ENCODE peak calls at places on chromosomes 4 and X, in eight cellular contexts. One of them, this sample, is unnamed. For H3K36me3, the result is how much of the 10 kb centered on the place peaks cover.

GRCh38 chr4:109947918-109948317 is 35.2 kb downstream of the EGF start:
- ATAC-seq in HepG2: no peak
- ATAC-seq in heart right ventricle: no peak
- ATAC-seq in lower lobe of right lung: no peak
- ATAC-seq in psoas muscle: no peak
- ATAC-seq in CD8-positive, alpha-beta T cell: no peak
- ATAC-seq in heart left ventricle: no peak
- ATAC-seq in pancreas: no peak
- ATAC-seq in this sample: no peak

GRCh38 chrX:120450163-120450562 is 18.9 kb downstream of the LAMP2 start:
- ATAC-seq in HepG2: no peak
- ATAC-seq in heart right ventricle: no peak
- ATAC-seq in lower lobe of right lung: no peak
- ATAC-seq in psoas muscle: peak
- ATAC-seq in CD8-positive, alpha-beta T cell: no peak
- ATAC-seq in heart left ventricle: no peak
- ATAC-seq in pancreas: no peak
- ATAC-seq in this sample: no peak

GRCh38 chrX:17859609-17860178 is 1.4 kb downstream of the RAI2 start:
- ATAC-seq in HepG2: no peak
- ATAC-seq in heart right ventricle: peak
- ATAC-seq in lower lobe of right lung: peak
- ATAC-seq in psoas muscle: no peak
- ATAC-seq in CD8-positive, alpha-beta T cell: peak
- ATAC-seq in heart left ventricle: peak
- ATAC-seq in pancreas: peak
- ATAC-seq in this sample: no peak

GRCh38 chr4:10092481-10093272 is 23.9 kb downstream of the WDR1 start:
- ATAC-seq in HepG2: no peak
- ATAC-seq in heart right ventricle: peak
- ATAC-seq in lower lobe of right lung: peak
- ATAC-seq in psoas muscle: peak
- ATAC-seq in CD8-positive, alpha-beta T cell: no peak
- ATAC-seq in heart left ventricle: peak
- ATAC-seq in pancreas: no peak
- ATAC-seq in this sample: no peak

GRCh38 chr4:123832173-123833026 is 435.8 kb downstream of the SPRY1 start:
- ATAC-seq in HepG2: no peak
- ATAC-seq in heart right ventricle: peak
- ATAC-seq in lower lobe of right lung: peak
- ATAC-seq in psoas muscle: peak
- ATAC-seq in CD8-positive, alpha-beta T cell: no peak
- ATAC-seq in heart left ventricle: peak
- ATAC-seq in pancreas: no peak
- ATAC-seq in this sample: peak

GRCh38 chr4:80948995-80949394 is 81.5 kb upstream of the BMP3 start:
- ATAC-seq in HepG2: no peak
- ATAC-seq in heart right ventricle: no peak
- ATAC-seq in lower lobe of right lung: no peak
- ATAC-seq in psoas muscle: no peak
- ATAC-seq in CD8-positive, alpha-beta T cell: no peak
- ATAC-seq in heart left ventricle: no peak
- ATAC-seq in pancreas: no peak
- ATAC-seq in this sample: no peak

GRCh38 chr4:15928883-15929282 is 9.7 kb downstream of the FGFBP1 start:
- ATAC-seq in HepG2: no peak
- ATAC-seq in heart right ventricle: no peak
- ATAC-seq in lower lobe of right lung: no peak
- ATAC-seq in psoas muscle: no peak
- ATAC-seq in CD8-positive, alpha-beta T cell: no peak
- ATAC-seq in heart left ventricle: no peak
- ATAC-seq in pancreas: no peak
- ATAC-seq in this sample: no peak

GRCh38 chr4:170089274-170089742 is 448 bp downstream of the AADAT start:
- ATAC-seq in HepG2: peak
- ATAC-seq in heart right ventricle: peak
- ATAC-seq in lower lobe of right lung: peak
- ATAC-seq in psoas muscle: peak
- ATAC-seq in CD8-positive, alpha-beta T cell: no peak
- ATAC-seq in heart left ventricle: peak
- ATAC-seq in pancreas: peak
- ATAC-seq in this sample: peak

GRCh38 chr4:138205531-138206233 is 36.5 kb downstream of the SLC7A11 start:
- ATAC-seq in HepG2: no peak
- ATAC-seq in heart right ventricle: no peak
- ATAC-seq in lower lobe of right lung: no peak
- ATAC-seq in psoas muscle: no peak
- ATAC-seq in CD8-positive, alpha-beta T cell: no peak
- ATAC-seq in heart left ventricle: no peak
- ATAC-seq in pancreas: no peak
- ATAC-seq in this sample: no peak
- H3K36me3 ChIP-seq in HepG2: under half
- H3K36me3 ChIP-seq in heart right ventricle: under half
- H3K36me3 ChIP-seq in lower lobe of right lung: under half
- H3K36me3 ChIP-seq in psoas muscle: under half
- H3K36me3 ChIP-seq in CD8-positive, alpha-beta T cell: under half
- H3K36me3 ChIP-seq in heart left ventricle: under half
- H3K36me3 ChIP-seq in pancreas: under half
- H3K36me3 ChIP-seq in this sample: under half

DNA sequence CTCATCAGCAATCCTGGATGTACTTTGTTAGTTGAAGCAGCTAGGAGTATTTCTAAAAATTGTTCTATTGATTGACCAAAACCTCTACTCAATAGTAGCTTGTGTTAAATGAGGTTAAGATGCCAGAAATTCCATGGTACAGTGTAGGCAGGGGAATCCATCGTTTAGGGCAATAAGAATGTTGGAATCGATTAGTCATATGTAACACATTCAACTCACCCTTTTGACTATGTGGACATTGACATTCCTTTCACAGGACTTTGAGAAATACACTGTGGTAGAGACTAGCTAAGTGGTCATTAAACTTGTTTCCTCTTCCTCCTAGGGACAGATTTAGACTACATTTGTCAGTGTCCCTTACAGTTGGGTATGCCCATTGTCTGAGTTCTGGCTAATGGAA is 40.2 kb downstream of the KDM5C start:
- ATAC-seq in HepG2: no peak
- ATAC-seq in heart right ventricle: no peak
- ATAC-seq in lower lobe of right lung: no peak
- ATAC-seq in psoas muscle: no peak
- ATAC-seq in CD8-positive, alpha-beta T cell: no peak
- ATAC-seq in heart left ventricle: no peak
- ATAC-seq in pancreas: no peak
- ATAC-seq in this sample: no peak
- H3K27ac ChIP-seq in HepG2: no peak
- H3K27ac ChIP-seq in heart right ventricle: no peak
- H3K27ac ChIP-seq in lower lobe of right lung: no peak
- H3K27ac ChIP-seq in psoas muscle: no peak
- H3K27ac ChIP-seq in CD8-positive, alpha-beta T cell: no peak
- H3K27ac ChIP-seq in heart left ventricle: no peak
- H3K27ac ChIP-seq in pancreas: no peak
- H3K27ac ChIP-seq in this sample: no peak

GRCh38 chr4:169010125-169011023 is at the start of gene CBR4:
- ATAC-seq in HepG2: peak
- ATAC-seq in heart right ventricle: peak
- ATAC-seq in lower lobe of right lung: peak
- ATAC-seq in psoas muscle: peak
- ATAC-seq in CD8-positive, alpha-beta T cell: peak
- ATAC-seq in heart left ventricle: peak
- ATAC-seq in pancreas: peak
- ATAC-seq in this sample: peak

GRCh38 chr4:169008478-169008877 is 1.6 kb downstream of the CBR4 start:
- ATAC-seq in HepG2: no peak
- ATAC-seq in heart right ventricle: no peak
- ATAC-seq in lower lobe of right lung: no peak
- ATAC-seq in psoas muscle: no peak
- ATAC-seq in CD8-positive, alpha-beta T cell: no peak
- ATAC-seq in heart left ventricle: no peak
- ATAC-seq in pancreas: no peak
- ATAC-seq in this sample: no peak

GRCh38 chr4:169012049-169012448 is 2.0 kb upstream of the CBR4 start:
- ATAC-seq in HepG2: no peak
- ATAC-seq in heart right ventricle: no peak
- ATAC-seq in lower lobe of right lung: no peak
- ATAC-seq in psoas muscle: no peak
- ATAC-seq in CD8-positive, alpha-beta T cell: no peak
- ATAC-seq in heart left ventricle: no peak
- ATAC-seq in pancreas: no peak
- ATAC-seq in this sample: no peak

GRCh38 chr4:169013396-169013795 is 3.3 kb upstream of the CBR4 start:
- ATAC-seq in HepG2: no peak
- ATAC-seq in heart right ventricle: no peak
- ATAC-seq in lower lobe of right lung: no peak
- ATAC-seq in psoas muscle: no peak
- ATAC-seq in CD8-positive, alpha-beta T cell: no peak
- ATAC-seq in heart left ventricle: no peak
- ATAC-seq in pancreas: no peak
- ATAC-seq in this sample: no peak

GRCh38 chr4:169009281-169010124 is 552 bp downstream of the CBR4 start:
- ATAC-seq in HepG2: peak
- ATAC-seq in heart right ventricle: peak
- ATAC-seq in lower lobe of right lung: peak
- ATAC-seq in psoas muscle: peak
- ATAC-seq in CD8-positive, alpha-beta T cell: peak
- ATAC-seq in heart left ventricle: peak
- ATAC-seq in pancreas: peak
- ATAC-seq in this sample: peak
- TF ChIP-seq CTCF in HepG2: peak
- TF ChIP-seq CTCF in heart right ventricle: peak
- TF ChIP-seq CTCF in lower lobe of right lung: no peak
- TF ChIP-seq CTCF in psoas muscle: no peak
- TF ChIP-seq CTCF in CD8-positive, alpha-beta T cell: peak
- TF ChIP-seq CTCF in heart left ventricle: no peak
- TF ChIP-seq CTCF in pancreas: no peak
- TF ChIP-seq CTCF in this sample: peak

GRCh38 chrX:1388651-1389050 is 3.3 kb downstream of the SLC25A6 start:
- ATAC-seq in HepG2: no peak
- ATAC-seq in heart right ventricle: no peak
- ATAC-seq in lower lobe of right lung: no peak
- ATAC-seq in psoas muscle: no peak
- ATAC-seq in CD8-positive, alpha-beta T cell: no peak
- ATAC-seq in heart left ventricle: no peak
- ATAC-seq in pancreas: no peak
- ATAC-seq in this sample: no peak
- H3K36me3 ChIP-seq in HepG2: under half
- H3K36me3 ChIP-seq in heart right ventricle: half or more
- H3K36me3 ChIP-seq in lower lobe of right lung: half or more
- H3K36me3 ChIP-seq in psoas muscle: under half
- H3K36me3 ChIP-seq in CD8-positive, alpha-beta T cell: half or more
- H3K36me3 ChIP-seq in heart left ventricle: under half
- H3K36me3 ChIP-seq in pancreas: under half
- H3K36me3 ChIP-seq in this sample: half or more

GRCh38 chr4:86482296-86482695 is 111.8 kb upstream of the PTPN13 start:
- ATAC-seq in HepG2: no peak
- ATAC-seq in heart right ventricle: no peak
- ATAC-seq in lower lobe of right lung: no peak
- ATAC-seq in psoas muscle: no peak
- ATAC-seq in CD8-positive, alpha-beta T cell: no peak
- ATAC-seq in heart left ventricle: no peak
- ATAC-seq in pancreas: no peak
- ATAC-seq in this sample: no peak
- H3K27ac ChIP-seq in HepG2: no peak
- H3K27ac ChIP-seq in heart right ventricle: no peak
- H3K27ac ChIP-seq in lower lobe of right lung: no peak
- H3K27ac ChIP-seq in psoas muscle: no peak
- H3K27ac ChIP-seq in CD8-positive, alpha-beta T cell: no peak
- H3K27ac ChIP-seq in heart left ventricle: no peak
- H3K27ac ChIP-seq in pancreas: no peak
- H3K27ac ChIP-seq in this sample: no peak

GRCh38 chr4:139619644-139620043 is 46.0 kb upstream of the MGST2 start:
- ATAC-seq in HepG2: peak
- ATAC-seq in heart right ventricle: no peak
- ATAC-seq in lower lobe of right lung: peak
- ATAC-seq in psoas muscle: no peak
- ATAC-seq in CD8-positive, alpha-beta T cell: no peak
- ATAC-seq in heart left ventricle: peak
- ATAC-seq in pancreas: peak
- ATAC-seq in this sample: no peak
- TF ChIP-seq CTCF in HepG2: peak
- TF ChIP-seq CTCF in heart right ventricle: peak
- TF ChIP-seq CTCF in lower lobe of right lung: peak
- TF ChIP-seq CTCF in psoas muscle: peak
- TF ChIP-seq CTCF in CD8-positive, alpha-beta T cell: no peak
- TF ChIP-seq CTCF in heart left ventricle: peak
- TF ChIP-seq CTCF in pancreas: peak
- TF ChIP-seq CTCF in this sample: no peak

This sample was measured in gastroesophageal sphincter.